ENCODE peak calls at places on chromosomes 12 and 14, in six cellular contexts. One of them, this sample, is unnamed.

GRCh38 chr12:7859552-7859951 is 13.2 kb downstream of the SLC2A14 start:
- DNase-seq in neural progenitor cell: no peak
- DNase-seq in left ventricle myocardium inferior: no peak
- DNase-seq in thoracic aorta: no peak
- DNase-seq in AG09309: peak; percentile 21
- DNase-seq in HCT116: no peak
- DNase-seq in this sample: no peak

GRCh38 chr14:21096889-21097615 is 1.4 kb downstream of the ZNF219 start:
- DNase-seq in neural progenitor cell: no peak
- DNase-seq in thoracic aorta: no peak
- DNase-seq in left ventricle myocardium inferior: no peak
- DNase-seq in HCT116: no peak
- DNase-seq in AG09309: no peak
- DNase-seq in this sample: no peak

GRCh38 chr12:40229690-40230651 is 5.2 kb downstream of the LRRK2 start:
- DNase-seq in thoracic aorta: no peak
- DNase-seq in AG09309: no peak
- DNase-seq in HCT116: no peak
- DNase-seq in left ventricle myocardium inferior: no peak
- DNase-seq in neural progenitor cell: no peak
- DNase-seq in this sample: no peak

GRCh38 chr12:80707830-80708534 is 548 bp downstream of the MYF6 start:
- DNase-seq in HCT116: no peak
- DNase-seq in left ventricle myocardium inferior: no peak
- DNase-seq in thoracic aorta: no peak
- DNase-seq in neural progenitor cell: peak; percentile 46
- DNase-seq in AG09309: no peak
- DNase-seq in this sample: no peak

GRCh38 chr12:93223440-93224426 is 154.0 kb upstream of the NUDT4 start:
- DNase-seq in neural progenitor cell: no peak
- DNase-seq in thoracic aorta: no peak
- DNase-seq in left ventricle myocardium inferior: no peak
- DNase-seq in HCT116: no peak
- DNase-seq in AG09309: no peak
- DNase-seq in this sample: no peak

GRCh38 chr14:101583709-101584048 is 22.4 kb downstream of the DIO3 start:
- DNase-seq in HCT116: no peak
- DNase-seq in neural progenitor cell: no peak
- DNase-seq in thoracic aorta: no peak
- DNase-seq in AG09309: no peak
- DNase-seq in left ventricle myocardium inferior: no peak
- DNase-seq in this sample: no peak

GRCh38 chr12:132595183-132595582 is 15.2 kb downstream of the LRCOL1 start:
- DNase-seq in AG09309: no peak
- DNase-seq in thoracic aorta: no peak
- DNase-seq in HCT116: no peak
- DNase-seq in neural progenitor cell: no peak
- DNase-seq in left ventricle myocardium inferior: no peak
- DNase-seq in this sample: no peak

GRCh38 chr14:50059773-50060629 is 56.4 kb downstream of the VCPKMT start:
- DNase-seq in neural progenitor cell: no peak
- DNase-seq in HCT116: no peak
- DNase-seq in thoracic aorta: no peak
- DNase-seq in left ventricle myocardium inferior: no peak
- DNase-seq in AG09309: no peak
- DNase-seq in this sample: no peak

GRCh38 chr12:47088021-47088944 is 8.5 kb upstream of the AMIGO2 start:
- DNase-seq in neural progenitor cell: no peak
- DNase-seq in AG09309: no peak
- DNase-seq in thoracic aorta: no peak
- DNase-seq in HCT116: no peak
- DNase-seq in left ventricle myocardium inferior: no peak
- DNase-seq in this sample: no peak

GRCh38 chr12:106078358-106079025 is 60.3 kb downstream of the NUAK1 start:
- DNase-seq in AG09309: peak; percentile 57
- DNase-seq in thoracic aorta: peak; percentile 53
- DNase-seq in neural progenitor cell: no peak
- DNase-seq in left ventricle myocardium inferior: peak; percentile 64
- DNase-seq in HCT116: no peak
- DNase-seq in this sample: peak; percentile 69

GRCh38 chr14:61088081-61088480 is 107.0 kb downstream of the SLC38A6 start:
- DNase-seq in AG09309: no peak
- DNase-seq in HCT116: no peak
- DNase-seq in left ventricle myocardium inferior: no peak
- DNase-seq in thoracic aorta: no peak
- DNase-seq in neural progenitor cell: no peak
- DNase-seq in this sample: no peak

GRCh38 chr14:33922125-33922524 is 28.7 kb downstream of the EGLN3 start:
- DNase-seq in neural progenitor cell: no peak
- DNase-seq in AG09309: no peak
- DNase-seq in thoracic aorta: no peak
- DNase-seq in left ventricle myocardium inferior: no peak
- DNase-seq in HCT116: no peak
- DNase-seq in this sample: no peak

GRCh38 chr12:47360771-47361388 is 281.1 kb upstream of the AMIGO2 start:
- DNase-seq in AG09309: no peak
- DNase-seq in HCT116: no peak
- DNase-seq in neural progenitor cell: no peak
- DNase-seq in thoracic aorta: no peak
- DNase-seq in left ventricle myocardium inferior: no peak
- DNase-seq in this sample: no peak

GRCh38 chr12:15522574-15523187 is 200.4 kb downstream of the PTPRO start:
- DNase-seq in AG09309: no peak
- DNase-seq in left ventricle myocardium inferior: no peak
- DNase-seq in neural progenitor cell: peak; percentile 55
- DNase-seq in HCT116: peak; percentile 36
- DNase-seq in thoracic aorta: no peak
- DNase-seq in this sample: peak; percentile 55

GRCh38 chr12:64220046-64220445 is 2.0 kb downstream of the KICS2 start:
- DNase-seq in thoracic aorta: no peak
- DNase-seq in left ventricle myocardium inferior: no peak
- DNase-seq in AG09309: no peak
- DNase-seq in HCT116: no peak
- DNase-seq in neural progenitor cell: no peak
- DNase-seq in this sample: no peak

GRCh38 chr14:82112210-82112839 is 578.7 kb upstream of the SEL1L start:
- DNase-seq in AG09309: no peak
- DNase-seq in thoracic aorta: no peak
- DNase-seq in HCT116: no peak
- DNase-seq in left ventricle myocardium inferior: no peak
- DNase-seq in neural progenitor cell: no peak
- DNase-seq in this sample: no peak

DNA sequence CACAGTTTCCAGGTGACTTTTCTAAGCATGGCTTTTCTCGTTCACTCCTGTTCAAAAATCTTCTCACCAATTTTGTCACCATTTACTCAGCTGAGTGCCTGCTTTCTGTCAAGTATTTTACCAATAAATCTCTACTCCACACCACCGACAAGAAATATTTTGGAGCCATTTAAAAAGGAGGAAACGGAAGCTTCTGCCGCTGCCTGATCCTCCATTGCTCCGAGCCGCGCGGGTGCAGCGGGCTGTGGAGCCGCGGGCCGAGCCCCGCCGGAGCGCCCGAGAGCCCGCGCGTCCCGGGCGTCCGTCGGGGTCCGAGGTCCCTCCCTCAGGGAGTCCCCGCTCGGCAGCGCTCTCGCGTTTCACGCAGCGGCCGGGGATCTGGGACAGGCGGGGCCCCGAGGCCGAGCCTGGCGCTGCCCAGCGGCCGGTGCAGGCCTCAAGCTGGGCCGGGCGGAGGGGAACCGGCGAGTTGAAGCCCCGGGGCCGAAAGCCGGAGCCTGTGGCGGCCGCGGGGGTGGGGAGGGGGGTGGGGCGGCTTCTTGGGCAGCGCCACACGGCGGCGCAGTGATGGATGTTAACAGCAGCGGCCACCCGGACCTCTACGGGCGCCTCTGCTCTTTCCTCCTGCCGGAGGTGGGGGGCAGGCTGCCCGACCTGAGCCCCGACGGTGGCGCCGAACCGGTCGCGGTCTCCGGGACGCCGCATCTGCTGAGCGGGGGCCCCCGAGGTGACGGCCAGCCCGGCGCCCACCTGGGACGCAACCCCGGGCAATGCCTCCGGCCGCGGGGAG is 1.1 kb upstream of the HEBP1 start:
- DNase-seq in neural progenitor cell: peak; percentile 89
- DNase-seq in thoracic aorta: no peak
- DNase-seq in HCT116: peak; percentile 18
- DNase-seq in AG09309: no peak
- DNase-seq in left ventricle myocardium inferior: peak; percentile 52
- DNase-seq in this sample: no peak
- TF ChIP-seq CTCF in neural progenitor cell: peak; percentile 51
- TF ChIP-seq CTCF in thoracic aorta: peak; percentile 45
- TF ChIP-seq CTCF in HCT116: peak; percentile 25
- TF ChIP-seq CTCF in AG09309: peak; percentile 51
- TF ChIP-seq CTCF in left ventricle myocardium inferior: peak; percentile 62
- TF ChIP-seq CTCF in this sample: peak; percentile 18

GRCh38 chr12:78086553-78087362 is 256.1 kb downstream of the NAV3 start:
- DNase-seq in AG09309: no peak
- DNase-seq in HCT116: no peak
- DNase-seq in thoracic aorta: no peak
- DNase-seq in left ventricle myocardium inferior: no peak
- DNase-seq in neural progenitor cell: no peak
- DNase-seq in this sample: no peak
- TF ChIP-seq CTCF in AG09309: no peak
- TF ChIP-seq CTCF in HCT116: peak; percentile 31
- TF ChIP-seq CTCF in thoracic aorta: no peak
- TF ChIP-seq CTCF in left ventricle myocardium inferior: no peak
- TF ChIP-seq CTCF in neural progenitor cell: peak; percentile 19
- TF ChIP-seq CTCF in this sample: peak; percentile 21

GRCh38 chr14:39102969-39103957 is at the start of gene SEC23A:
- DNase-seq in thoracic aorta: peak; percentile 86
- DNase-seq in left ventricle myocardium inferior: peak; percentile 93
- DNase-seq in AG09309: no peak
- DNase-seq in HCT116: peak; percentile 47
- DNase-seq in neural progenitor cell: peak; percentile 96
- DNase-seq in this sample: peak; percentile 57

GRCh38 chr14:39102265-39102968 is 618 bp downstream of the SEC23A start:
- DNase-seq in left ventricle myocardium inferior: peak; percentile 20
- DNase-seq in HCT116: no peak
- DNase-seq in neural progenitor cell: no peak
- DNase-seq in thoracic aorta: no peak
- DNase-seq in AG09309: no peak
- DNase-seq in this sample: no peak

GRCh38 chr14:39108791-39109190 is 5.3 kb upstream of the GEMIN2 start:
- DNase-seq in left ventricle myocardium inferior: no peak
- DNase-seq in AG09309: no peak
- DNase-seq in HCT116: no peak
- DNase-seq in thoracic aorta: no peak
- DNase-seq in neural progenitor cell: no peak
- DNase-seq in this sample: no peak

GRCh38 chr14:39109893-39110715 is 4.0 kb upstream of the GEMIN2 start:
- DNase-seq in left ventricle myocardium inferior: no peak
- DNase-seq in AG09309: no peak
- DNase-seq in thoracic aorta: no peak
- DNase-seq in HCT116: no peak
- DNase-seq in neural progenitor cell: no peak
- DNase-seq in this sample: no peak

DNA sequence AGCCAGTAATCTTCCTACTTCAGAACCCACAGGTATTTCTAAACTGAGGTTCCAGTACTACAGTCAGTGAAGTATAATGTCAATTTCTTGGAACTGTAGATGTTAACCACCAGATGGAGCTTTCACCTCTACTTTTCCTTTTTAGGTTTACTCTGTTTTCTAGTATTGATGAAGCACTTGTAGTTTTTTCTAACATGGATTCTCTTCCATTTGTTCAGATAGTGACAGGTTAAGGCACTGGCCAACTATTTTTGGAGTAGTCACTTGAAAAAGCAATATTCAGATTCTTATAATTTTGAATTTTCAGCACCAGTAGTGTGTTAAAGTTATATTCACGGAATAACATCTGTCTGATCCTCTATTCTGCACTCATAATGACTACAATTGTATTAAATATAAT is 4.6 kb upstream of the SEC23A start:
- DNase-seq in thoracic aorta: no peak
- DNase-seq in HCT116: no peak
- DNase-seq in AG09309: no peak
- DNase-seq in left ventricle myocardium inferior: no peak
- DNase-seq in neural progenitor cell: peak; percentile 20
- DNase-seq in this sample: no peak
- TF ChIP-seq CTCF in thoracic aorta: no peak
- TF ChIP-seq CTCF in HCT116: peak; percentile 64
- TF ChIP-seq CTCF in AG09309: peak; percentile 50
- TF ChIP-seq CTCF in left ventricle myocardium inferior: peak; percentile 49
- TF ChIP-seq CTCF in neural progenitor cell: peak; percentile 59
- TF ChIP-seq CTCF in this sample: no peak

DNA sequence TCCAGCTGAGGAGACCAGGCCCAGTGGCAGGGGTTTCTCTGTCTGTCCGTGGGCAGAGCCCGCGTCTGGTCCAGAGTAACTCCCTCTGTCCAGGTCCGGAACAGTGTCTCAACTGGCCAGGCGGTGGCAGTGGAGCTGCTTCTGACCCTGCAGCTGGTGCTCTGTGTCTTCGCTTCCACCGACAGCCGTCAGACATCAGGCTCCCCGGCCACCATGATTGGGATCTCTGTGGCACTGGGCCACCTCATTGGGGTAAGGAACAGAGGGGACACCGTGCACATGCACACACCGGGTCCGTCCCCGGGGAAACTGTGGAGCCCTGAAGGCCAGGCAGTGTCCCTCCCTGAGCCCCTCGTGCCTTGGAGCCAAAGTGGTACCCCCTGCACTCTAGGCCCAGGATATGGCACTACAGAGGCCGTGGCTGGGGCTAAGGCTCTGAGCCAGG is 1.5 kb downstream of the AQP6 start:
- DNase-seq in thoracic aorta: no peak
- DNase-seq in neural progenitor cell: peak; percentile 75
- DNase-seq in left ventricle myocardium inferior: peak; percentile 69
- DNase-seq in AG09309: no peak
- DNase-seq in HCT116: no peak
- DNase-seq in this sample: peak; percentile 34
- TF ChIP-seq CTCF in thoracic aorta: peak; percentile 40
- TF ChIP-seq CTCF in neural progenitor cell: peak; percentile 57
- TF ChIP-seq CTCF in left ventricle myocardium inferior: peak; percentile 73
- TF ChIP-seq CTCF in AG09309: peak; percentile 83
- TF ChIP-seq CTCF in HCT116: peak; percentile 30
- TF ChIP-seq CTCF in this sample: peak; percentile 75

DNA sequence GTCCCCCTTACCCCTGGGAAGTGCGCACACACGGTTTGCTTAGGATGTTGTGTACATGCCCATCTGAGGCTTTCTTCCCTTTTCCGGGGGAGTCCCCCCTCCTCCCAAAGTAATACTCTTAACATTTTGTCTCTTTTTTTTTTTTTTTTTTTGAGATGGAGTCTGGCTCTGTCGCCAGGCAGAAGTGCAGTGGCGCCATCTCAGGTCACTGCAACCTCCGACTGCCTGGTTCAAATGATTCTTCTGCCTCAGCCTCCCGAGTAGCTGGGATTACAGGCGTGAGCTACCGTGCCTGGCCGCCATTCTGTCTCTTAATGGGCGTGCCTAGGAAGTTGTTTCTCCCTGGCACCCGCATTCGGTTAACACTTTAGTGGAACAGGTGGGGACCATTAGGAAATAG is 4.5 kb upstream of the GMFB start:
- DNase-seq in HCT116: no peak
- DNase-seq in neural progenitor cell: peak; percentile 47
- DNase-seq in left ventricle myocardium inferior: no peak
- DNase-seq in AG09309: no peak
- DNase-seq in thoracic aorta: no peak
- DNase-seq in this sample: no peak
- TF ChIP-seq CTCF in HCT116: peak; percentile 28
- TF ChIP-seq CTCF in neural progenitor cell: peak; percentile 24
- TF ChIP-seq CTCF in left ventricle myocardium inferior: no peak
- TF ChIP-seq CTCF in AG09309: no peak
- TF ChIP-seq CTCF in thoracic aorta: no peak
- TF ChIP-seq CTCF in this sample: no peak

GRCh38 chr12:53115112-53115890 is 12.0 kb downstream of the SOAT2 start:
- DNase-seq in thoracic aorta: no peak
- DNase-seq in HCT116: no peak
- DNase-seq in AG09309: no peak
- DNase-seq in neural progenitor cell: peak; percentile 33
- DNase-seq in left ventricle myocardium inferior: no peak
- DNase-seq in this sample: no peak
- TF ChIP-seq CTCF in thoracic aorta: no peak
- TF ChIP-seq CTCF in HCT116: no peak
- TF ChIP-seq CTCF in AG09309: no peak
- TF ChIP-seq CTCF in neural progenitor cell: no peak
- TF ChIP-seq CTCF in left ventricle myocardium inferior: no peak
- TF ChIP-seq CTCF in this sample: no peak

This sample was measured in astrocyte of the cerebellum.